ENCODE peak calls at places on chromosomes 11 and 22, in eight cellular contexts. H is MM.1S, Q is BJ, E is mammary epithelial cell, Y is HFF-Myc, L is fibroblast of mammary gland, U is fibroblast of lung, V is brain microvascular endothelial cell. K is an unnamed sample.
A peak's percentile ranks its signal among the peaks of the same experiment; 100 is the strongest.

GRCh38 chr11:112363527-112363926 is 102.9 kb upstream of the PLET1 start:
- DNase-seq in U (peak; percentile 32), Y (no peak), Q (peak; percentile 3), V (no peak), E (no peak), L (peak; percentile 76), H (no peak), K (peak; percentile 51)

GRCh38 chr11:94638902-94639373 is 71.8 kb downstream of the PIWIL4 start:
- DNase-seq in E (peak; percentile 47), U (no peak), Y (no peak), Q (peak; percentile 25), H (peak; percentile 20), L (peak; percentile 47), V (peak; percentile 48), K (peak; percentile 21)

GRCh38 chr11:130514316-130514715 is 65.9 kb downstream of the ADAMTS15 start:
- DNase-seq in E (no peak), Y (no peak), U (peak; percentile 68), Q (no peak), L (peak; percentile 81), V (no peak), H (no peak), K (peak; percentile 39)

GRCh38 chr22:30245985-30246901 is at the start of gene LIF:
- DNase-seq in L (peak; percentile 56), U (peak; percentile 82), H (peak; percentile 18), E (peak; percentile 76), V (peak; percentile 79), Q (no peak), Y (no peak), K (no peak)

GRCh38 chr11:119144825-119145476 is 3.9 kb upstream of the ABCG4 start:
- DNase-seq in V (peak; percentile 67), E (peak; percentile 42), Y (peak; percentile 32), Q (peak; percentile 16), H (peak; percentile 63), U (peak; percentile 71), L (peak; percentile 70), K (peak; percentile 27)

GRCh38 chr11:7889985-7890384 is 41.1 kb downstream of the OR10A6 start:
- DNase-seq in E (no peak), Y (no peak), H (no peak), L (no peak), V (no peak), Q (no peak), U (no peak), K (no peak)

GRCh38 chr22:17787159-17788022 is 13.1 kb upstream of the BID start:
- DNase-seq in H (no peak), E (no peak), V (no peak), Q (no peak), L (peak; percentile 48), U (peak; percentile 11), Y (no peak), K (no peak)

GRCh38 chr11:95680169-95680929 is 109.2 kb downstream of the FAM76B start:
- DNase-seq in L (peak; percentile 78), Q (no peak), Y (peak; percentile 12), V (peak; percentile 61), U (peak; percentile 93), E (peak; percentile 21), H (peak; percentile 89), K (peak; percentile 73)

GRCh38 chr11:84532364-84532763 is 1094.8 kb downstream of the DLG2 start:
- DNase-seq in Y (no peak), H (no peak), Q (no peak), E (no peak), U (no peak), V (no peak), L (no peak), K (no peak)

GRCh38 chr11:72720806-72721205 is 31.4 kb downstream of the ARAP1 start:
- DNase-seq in H (no peak), U (no peak), E (no peak), Y (no peak), Q (no peak), V (no peak), L (no peak), K (no peak)

GRCh38 chr11:72721689-72722049 is 30.5 kb downstream of the ARAP1 start:
- DNase-seq in Y (no peak), V (peak; percentile 14), L (peak; percentile 38), U (no peak), H (peak; percentile 41), Q (no peak), E (no peak), K (no peak)

GRCh38 chr11:72721276-72721675 is 30.9 kb downstream of the ARAP1 start:
- DNase-seq in U (no peak), E (no peak), Q (no peak), V (no peak), L (no peak), H (no peak), Y (no peak), K (no peak)

GRCh38 chr11:72723508-72723907 is 28.7 kb downstream of the ARAP1 start:
- DNase-seq in U (no peak), E (no peak), Q (no peak), V (no peak), H (no peak), Y (no peak), L (peak; percentile 19), K (no peak)

DNA sequence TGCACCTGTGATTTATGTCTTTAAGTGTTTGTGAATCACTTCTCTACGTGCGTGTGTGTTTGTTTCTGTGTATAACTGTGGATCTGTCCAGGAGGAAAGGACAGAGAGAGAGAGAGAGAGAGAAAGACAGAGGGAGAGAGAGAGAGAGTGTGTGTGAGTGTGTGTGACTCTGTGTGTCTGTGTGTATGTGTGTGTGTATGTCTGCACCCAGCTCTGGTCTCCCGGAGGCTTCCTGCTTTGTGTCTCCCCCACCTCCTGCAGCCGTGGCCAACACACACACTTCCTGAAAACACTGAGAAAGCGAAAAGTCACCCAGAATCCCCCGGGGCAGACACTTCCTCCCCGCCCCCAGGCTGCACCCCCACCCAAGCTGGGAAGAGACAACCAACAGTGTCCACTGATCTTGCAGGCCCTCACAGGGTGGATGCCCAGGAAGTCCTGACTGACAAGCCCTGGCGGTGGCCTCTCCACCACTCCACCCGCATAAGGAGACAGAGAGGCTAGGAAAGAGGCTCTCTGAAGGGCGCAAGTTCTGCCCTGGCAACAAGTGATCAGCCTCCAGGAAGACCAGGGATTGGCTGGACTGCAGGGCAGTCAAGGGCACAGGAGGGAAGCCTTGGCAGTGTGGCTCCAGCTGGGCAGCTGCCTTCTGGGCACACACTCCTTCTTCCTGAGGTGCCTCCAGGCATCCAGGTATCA is 30.0 kb downstream of the ARAP1 start:
- DNase-seq in Y (peak; percentile 69), U (peak; percentile 92), Q (peak; percentile 46), L (peak; percentile 85), V (peak; percentile 90), E (peak; percentile 84), H (peak; percentile 90), K (peak; percentile 72)
- H3K4me3 ChIP-seq in Y (peak overlapping the region; percentile 71), U (peak overlapping the region; percentile 42), Q (peak overlapping the region; percentile 50), L (peak overlapping the region; percentile 70), V (peak overlapping the region; percentile 61), E (peak overlapping the region; percentile 61), H (peak overlapping the region; percentile 86), K (peak overlapping the region; percentile 60)

DNA sequence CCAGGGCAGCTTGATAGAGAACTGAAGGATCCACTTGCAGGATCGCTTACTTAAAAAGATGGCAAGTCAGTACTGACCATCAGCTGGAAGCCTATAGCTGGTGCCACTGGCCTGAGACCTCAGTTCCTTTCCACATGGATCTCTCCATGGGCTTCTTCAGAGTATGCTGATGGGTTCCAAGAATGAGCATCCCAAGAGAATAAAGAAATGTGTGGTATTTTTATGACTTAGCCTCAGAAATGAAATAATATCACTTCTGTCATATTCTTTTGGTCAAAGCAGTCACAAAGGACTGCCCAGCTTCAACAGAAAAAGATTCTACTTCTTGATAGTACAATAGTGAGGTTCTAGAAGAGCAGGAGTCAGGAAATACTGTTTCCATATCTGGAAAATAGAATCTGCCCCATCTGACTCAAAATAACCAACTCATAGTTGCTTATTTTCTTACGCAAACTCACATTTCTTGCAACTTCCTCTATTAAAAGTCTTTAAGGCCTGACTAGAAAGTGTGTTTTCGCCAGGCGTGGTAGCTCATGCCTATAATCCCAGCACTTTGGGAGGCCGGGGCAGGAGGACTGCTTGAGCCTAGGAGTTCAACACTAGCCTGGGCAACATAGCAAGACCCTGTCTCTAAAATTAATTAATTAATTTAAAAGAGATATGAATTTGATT is 116.9 kb downstream of the SIK3 start:
- DNase-seq in E (no peak), Y (no peak), V (no peak), L (peak; percentile 14), U (no peak), H (no peak), Q (no peak), K (no peak)
- H3K4me3 ChIP-seq in E (no peak overlapping the region), Y (no peak overlapping the region), V (no peak overlapping the region), L (no peak overlapping the region), U (no peak overlapping the region), H (no peak overlapping the region), Q (no peak overlapping the region), K (no peak overlapping the region)

GRCh38 chr11:33689089-33689488 is 11.5 kb downstream of the C11orf91 start:
- DNase-seq in E (peak; percentile 91), Y (no peak), V (no peak), U (peak; percentile 45), Q (no peak), L (peak; percentile 67), H (no peak), K (no peak)

GRCh38 chr11:33690290-33691050 is 10.2 kb downstream of the C11orf91 start:
- DNase-seq in U (peak; percentile 100), V (peak; percentile 97), Y (peak; percentile 78), E (peak; percentile 99), L (peak; percentile 100), H (no peak), Q (peak; percentile 96), K (peak; percentile 95)

GRCh38 chr11:33687733-33688479 is 12.7 kb downstream of the C11orf91 start:
- DNase-seq in Q (no peak), Y (peak; percentile 60), H (peak; percentile 76), L (peak; percentile 81), U (peak; percentile 58), V (peak; percentile 74), E (peak; percentile 88), K (no peak)

GRCh38 chr11:33691051-33691864 is 9.4 kb downstream of the C11orf91 start:
- DNase-seq in H (no peak), Y (no peak), E (no peak), L (no peak), U (no peak), V (no peak), Q (no peak), K (no peak)

GRCh38 chr11:33689506-33689905 is 11.1 kb downstream of the C11orf91 start:
- DNase-seq in L (no peak), V (no peak), E (no peak), H (no peak), Q (no peak), Y (no peak), U (no peak), K (no peak)
- H3K4me3 ChIP-seq in L (no peak overlapping the region), V (no peak overlapping the region), E (no peak overlapping the region), H (no peak overlapping the region), Q (no peak overlapping the region), Y (no peak overlapping the region), U (no peak overlapping the region), K (no peak overlapping the region)

DNA sequence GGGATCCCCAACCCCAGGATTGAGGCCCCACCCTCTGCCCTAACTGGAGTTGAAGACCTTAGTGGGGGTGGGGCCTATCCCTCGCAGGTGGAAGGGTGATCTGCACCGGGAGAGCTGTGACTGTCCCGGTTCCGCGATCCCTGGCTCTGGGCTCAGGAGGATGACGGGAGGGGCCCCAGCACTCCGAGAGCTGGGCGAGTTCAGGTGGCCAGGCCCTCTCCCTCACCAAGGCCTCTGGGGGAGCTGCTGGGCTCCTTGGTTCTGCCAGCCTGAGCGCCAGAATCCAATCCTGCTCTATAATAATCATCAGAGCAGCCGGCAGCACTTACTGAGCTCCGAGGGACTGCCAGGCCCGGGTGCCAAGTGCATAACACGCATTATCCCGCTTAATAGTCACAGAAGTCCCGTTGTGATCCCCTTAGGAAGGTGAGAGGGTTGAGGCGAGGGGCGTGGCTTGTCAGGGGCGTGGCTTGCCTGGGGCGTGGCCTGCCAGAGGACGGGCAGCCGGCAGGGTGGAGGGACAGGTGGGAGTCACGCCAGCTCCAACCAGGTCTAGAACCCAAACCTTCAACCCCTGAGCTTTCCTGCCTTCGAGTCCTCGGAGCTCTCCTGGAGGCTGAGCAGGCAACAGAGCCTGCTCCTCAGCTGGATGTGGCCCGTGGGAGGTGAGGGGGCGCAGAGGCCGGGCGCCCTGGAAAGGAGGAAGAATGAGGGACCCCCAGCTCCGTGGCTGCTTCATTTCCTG is 7.2 kb upstream of the SYT7 start:
- DNase-seq in H (no peak), Q (no peak), E (no peak), U (no peak), Y (no peak), V (no peak), L (peak; percentile 38), K (no peak)
- H3K4me3 ChIP-seq in H (peak overlapping the region; percentile 26), Q (peak overlapping the region; percentile 39), E (peak overlapping the region; percentile 35), U (peak overlapping the region; percentile 44), Y (peak overlapping the region; percentile 35), V (no peak overlapping the region), L (peak overlapping the region; percentile 39), K (peak overlapping the region; percentile 30)

K was measured in skeletal muscle cell.